ENCODE peak calls at places on chromosomes 7 and 10, in eight cellular contexts. R is fibroblast of pulmonary artery, G is sigmoid colon, I is Caco-2, E is tibial artery, D is Panc1, Z is fibroblast of the aortic adventitia, O is fibroblast of mammary gland. P is an unnamed sample.

GRCh38 chr7:50629238-50629901 is 64.2 kb upstream of the DDC start:
- DNase-seq in R (no peak), G (no peak), I (no peak), E (peak; percentile 54), D (no peak), Z (no peak), O (no peak), P (no peak)

GRCh38 chr7:148230341-148230740 is 360.2 kb upstream of the C7orf33 start:
- DNase-seq in R (no peak), G (no peak), I (no peak), E (no peak), D (no peak), Z (no peak), O (no peak), P (no peak)

GRCh38 chr7:15495170-15495569 is 66.6 kb downstream of the AGMO start:
- DNase-seq in R (no peak), G (no peak), I (no peak), E (no peak), D (no peak), Z (peak; percentile 9), O (peak; percentile 28), P (no peak)

GRCh38 chr7:18016547-18017444 is 10.8 kb downstream of the PRPS1L1 start:
- DNase-seq in R (no peak), G (no peak), I (no peak), E (no peak), D (no peak), Z (peak; percentile 62), O (no peak), P (no peak)

GRCh38 chr7:139915864-139916716 is 87.0 kb downstream of the TBXAS1 start:
- DNase-seq in R (peak; percentile 98), G (no peak), I (no peak), E (peak; percentile 76), D (peak; percentile 95), Z (peak; percentile 99), O (peak; percentile 100), P (peak; percentile 93)

GRCh38 chr10:58956926-58957325 is 219.5 kb upstream of the PHYHIPL start:
- DNase-seq in R (no peak), G (no peak), I (no peak), E (no peak), D (no peak), Z (peak; percentile 32), O (peak; percentile 32), P (no peak)

GRCh38 chr7:72335561-72336381 is 76.4 kb downstream of the CALN1 start:
- DNase-seq in R (no peak), G (no peak), I (no peak), E (no peak), D (no peak), Z (no peak), O (no peak), P (no peak)

GRCh38 chr10:103966671-103967432 is at the start of gene SLK:
- DNase-seq in R (peak; percentile 85), G (peak; percentile 89), I (peak; percentile 89), E (peak; percentile 89), D (peak; percentile 24), Z (peak; percentile 75), O (peak; percentile 76), P (peak; percentile 55)

GRCh38 chr7:18893156-18893555 is 224.3 kb downstream of the TWIST1 start:
- DNase-seq in R (no peak), G (no peak), I (no peak), E (no peak), D (no peak), Z (no peak), O (no peak), P (no peak)

GRCh38 chr7:44736896-44737295 is 11.8 kb upstream of the ZMIZ2 start:
- DNase-seq in R (no peak), G (no peak), I (no peak), E (no peak), D (no peak), Z (no peak), O (no peak), P (no peak)

GRCh38 chr7:44738031-44738730 is 10.5 kb upstream of the ZMIZ2 start:
- DNase-seq in R (no peak), G (no peak), I (no peak), E (no peak), D (no peak), Z (peak; percentile 20), O (no peak), P (no peak)

GRCh38 chr7:44733708-44734481 is 14.8 kb upstream of the ZMIZ2 start:
- DNase-seq in R (peak; percentile 58), G (no peak), I (no peak), E (no peak), D (peak; percentile 70), Z (peak; percentile 73), O (peak; percentile 87), P (no peak)

GRCh38 chr7:44738876-44739665 is 9.6 kb upstream of the ZMIZ2 start:
- DNase-seq in R (no peak), G (no peak), I (no peak), E (no peak), D (no peak), Z (no peak), O (no peak), P (no peak)

DNA sequence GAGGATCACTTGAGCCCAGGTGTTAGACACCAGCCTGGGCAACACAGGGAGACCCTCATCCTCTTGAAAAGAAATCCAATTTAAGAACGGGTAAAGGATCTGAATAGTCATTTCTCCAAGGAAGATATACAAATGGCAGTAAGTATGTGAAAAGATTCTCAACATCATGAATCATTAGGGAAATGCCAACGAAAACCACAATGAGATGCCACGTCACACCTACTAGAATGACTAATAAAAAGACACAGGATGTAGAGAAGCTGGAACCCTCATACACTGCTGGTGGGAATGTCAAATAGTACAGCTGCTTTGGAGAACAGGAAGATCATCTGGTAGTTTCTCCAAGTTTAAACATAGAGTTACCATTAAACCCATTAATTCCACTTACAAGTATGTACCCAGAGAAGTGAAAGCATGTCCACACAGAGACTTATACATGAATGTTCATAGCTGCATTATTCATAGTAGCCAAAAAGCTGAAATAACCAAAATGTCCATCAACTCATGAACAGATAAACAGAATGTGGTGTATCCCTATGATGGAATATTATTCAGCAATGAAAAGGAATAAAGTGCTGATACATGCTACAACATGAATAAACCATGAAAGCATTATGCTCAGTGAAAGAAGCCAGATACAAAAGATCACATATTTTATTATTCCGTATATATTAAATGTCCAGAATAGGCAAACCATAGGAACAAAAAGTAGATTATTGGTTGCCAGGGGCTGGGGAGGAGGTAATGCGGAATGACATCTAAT is 13.1 kb upstream of the ZMIZ2 start:
- DNase-seq in R (peak; percentile 97), G (no peak), I (no peak), E (no peak), D (peak; percentile 98), Z (peak; percentile 97), O (peak; percentile 99), P (no peak)
- TF ChIP-seq CTCF in R (no peak), G (no peak), I (no peak), E (no peak), D (no peak), Z (peak; percentile 13), O (peak; percentile 9), P (no peak)

DNA sequence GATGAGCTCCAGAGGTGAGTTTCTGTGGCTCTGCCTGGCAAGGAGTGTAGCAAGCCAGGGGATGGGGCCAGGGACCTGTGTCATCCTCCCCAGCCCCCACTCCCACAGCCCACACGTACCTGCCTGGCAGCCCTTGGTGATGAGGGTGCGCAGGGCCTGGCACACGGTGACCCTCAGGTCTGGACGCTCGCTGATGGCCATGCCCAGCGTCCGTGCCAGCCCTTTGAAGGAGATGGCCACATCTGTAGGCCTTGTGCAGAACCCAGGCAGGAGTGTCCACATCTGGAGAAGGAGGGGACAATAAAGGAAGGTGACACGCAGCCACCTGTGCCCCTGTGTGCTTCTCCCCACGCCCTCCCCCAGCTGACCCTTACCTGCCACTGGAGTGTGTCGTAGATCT is 27.7 kb downstream of the RRP12 start:
- DNase-seq in R (no peak), G (no peak), I (no peak), E (no peak), D (no peak), Z (no peak), O (no peak), P (no peak)
- H3K4me3 ChIP-seq in R (no peak overlapping the region), G (no peak overlapping the region), I (no peak overlapping the region), E (no peak overlapping the region), D (no peak overlapping the region), Z (no peak overlapping the region), O (no peak overlapping the region), P (no peak overlapping the region)

GRCh38 chr10:28676968-28677888 is at the start of gene BAMBI:
- DNase-seq in R (peak; percentile 92), G (peak; percentile 94), I (peak; percentile 100), E (peak; percentile 93), D (no peak), Z (peak; percentile 85), O (peak; percentile 73), P (peak; percentile 37)
- TF ChIP-seq CTCF in R (peak; percentile 30), G (peak; percentile 52), I (peak; percentile 72), E (peak; percentile 89), D (peak; percentile 84), Z (peak; percentile 53), O (no peak), P (peak; percentile 58)

DNA sequence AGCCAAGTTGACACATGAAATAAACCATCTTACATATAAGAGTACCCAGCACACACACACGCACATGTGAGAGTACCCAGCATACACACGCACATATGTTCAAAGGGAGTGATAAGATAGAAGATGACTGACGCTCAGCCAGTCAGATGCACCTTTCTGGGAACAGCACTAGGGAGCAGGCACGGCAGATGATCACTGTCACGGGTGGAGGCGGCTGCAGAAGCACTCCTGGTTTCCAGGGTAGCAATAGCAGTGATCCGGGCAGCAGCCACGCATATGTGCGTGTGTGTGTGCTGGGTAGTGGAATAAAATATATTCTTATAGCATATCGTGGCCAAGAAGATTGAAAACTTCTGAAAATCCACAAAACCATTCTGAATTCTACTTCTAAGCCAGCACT is 85.8 kb upstream of the NAMPT start:
- DNase-seq in R (no peak), G (no peak), I (no peak), E (no peak), D (no peak), Z (no peak), O (no peak), P (no peak)
- H3K4me3 ChIP-seq in R (no peak overlapping the region), G (no peak overlapping the region), I (no peak overlapping the region), E (no peak overlapping the region), D (no peak overlapping the region), Z (no peak overlapping the region), O (no peak overlapping the region), P (no peak overlapping the region)

GRCh38 chr10:3239066-3239919 is 66.7 kb upstream of the PITRM1 start:
- DNase-seq in R (peak; percentile 84), G (peak; percentile 86), I (peak; percentile 86), E (peak; percentile 76), D (peak; percentile 39), Z (peak; percentile 80), O (peak; percentile 74), P (peak; percentile 21)
- TF ChIP-seq CTCF in R (peak; percentile 93), G (peak; percentile 81), I (peak; percentile 99), E (peak; percentile 88), D (peak; percentile 84), Z (peak; percentile 93), O (peak; percentile 83), P (peak; percentile 89)

GRCh38 chr7:16647435-16647960 is 1.5 kb downstream of the BZW2 start:
- DNase-seq in R (no peak), G (no peak), I (no peak), E (no peak), D (no peak), Z (no peak), O (peak; percentile 64), P (no peak)
- H3K4me3 ChIP-seq in R (peak overlapping the region; percentile 89), G (peak overlapping the region; percentile 87), I (peak overlapping the region; percentile 92), E (no peak overlapping the region), D (peak overlapping the region; percentile 95), Z (peak overlapping the region; percentile 91), O (peak overlapping the region; percentile 90), P (no peak overlapping the region)